ENCODE peak calls at places on chromosomes 1 and 21, in four cellular contexts. O is fibroblast of lung, D is upper lobe of right lung, Z is upper lobe of left lung. K is an unnamed sample.
A peak's percentile ranks its signal among the peaks of the same experiment; 100 is the strongest.

GRCh38 chr1:221693087-221693486 is 48.8 kb downstream of the DUSP10 start:
- DNase-seq in Z (no peak), D (no peak), O (no peak), K (no peak)

GRCh38 chr21:33817136-33817535 is 98.5 kb downstream of the ATP5PO start:
- DNase-seq in D (no peak), O (no peak), Z (no peak), K (no peak)

GRCh38 chr1:93591833-93592635 is 89.6 kb downstream of the BCAR3 start:
- DNase-seq in O (peak; percentile 24), D (peak; percentile 74), Z (peak; percentile 61), K (no peak)

GRCh38 chr1:8871539-8871935 is 6.9 kb downstream of the ENO1 start:
- DNase-seq in D (no peak), Z (peak; percentile 47), O (no peak), K (no peak)

GRCh38 chr1:79845951-79846350 is 839.4 kb upstream of the ADGRL4 start:
- DNase-seq in D (no peak), Z (no peak), O (peak; percentile 28), K (peak; percentile 10)

GRCh38 chr1:23791434-23792047 is 596 bp downstream of the LYPLA2 start:
- DNase-seq in Z (peak; percentile 65), D (peak; percentile 72), O (peak; percentile 29), K (no peak)

GRCh38 chr1:235098991-235099390 is 29.6 kb downstream of the TOMM20 start:
- DNase-seq in D (no peak), O (no peak), Z (no peak), K (no peak)

GRCh38 chr1:212749924-212750535 is 41.5 kb downstream of the NSL1 start:
- DNase-seq in Z (no peak), O (peak; percentile 62), D (no peak), K (peak; percentile 54)

GRCh38 chr1:107529511-107530149 is 388.8 kb downstream of the NTNG1 start:
- DNase-seq in O (peak; percentile 56), D (no peak), Z (no peak), K (no peak)

GRCh38 chr1:22588899-22589422 is 25.7 kb downstream of the EPHA8 start:
- DNase-seq in D (no peak), Z (no peak), O (no peak), K (no peak)

GRCh38 chr1:169779970-169780369 is 14.7 kb downstream of the METTL18 start:
- DNase-seq in D (no peak), Z (no peak), O (peak; percentile 81), K (peak; percentile 15)

GRCh38 chr1:5093042-5093441 is 438.6 kb downstream of the AJAP1 start:
- DNase-seq in D (no peak), Z (no peak), O (no peak), K (no peak)

GRCh38 chr1:66436378-66437135 is 97.4 kb upstream of the SGIP1 start:
- DNase-seq in O (peak; percentile 86), Z (no peak), D (no peak), K (peak; percentile 41)

GRCh38 chr1:160420881-160421842 is 20.8 kb downstream of the VANGL2 start:
- DNase-seq in D (no peak), O (no peak), Z (no peak), K (no peak)

GRCh38 chr1:24190970-24191570 is 4.0 kb upstream of the IFNLR1 start:
- DNase-seq in Z (no peak), O (no peak), D (no peak), K (no peak)

GRCh38 chr1:165897326-165898303 is 70.2 kb downstream of the UCK2 start:
- DNase-seq in Z (no peak), D (no peak), O (peak; percentile 34), K (no peak)

GRCh38 chr1:190169311-190170067 is 308.2 kb downstream of the BRINP3 start:
- DNase-seq in D (no peak), O (peak; percentile 88), Z (no peak), K (peak; percentile 24)

GRCh38 chr1:44436401-44437394 is 31.6 kb downstream of the RNF220 start:
- DNase-seq in Z (peak; percentile 67), O (no peak), D (no peak), K (no peak)

GRCh38 chr1:10624256-10625050 is 149.7 kb downstream of the PEX14 start:
- DNase-seq in D (peak; percentile 55), O (no peak), Z (peak; percentile 7), K (no peak)

GRCh38 chr1:12296623-12297022 is 66.8 kb downstream of the VPS13D start:
- DNase-seq in O (peak; percentile 87), D (no peak), Z (no peak), K (no peak)

GRCh38 chr1:7808253-7808844 is 24.3 kb downstream of the PER3 start:
- DNase-seq in Z (no peak), D (no peak), O (peak; percentile 42), K (no peak)

GRCh38 chr1:175493999-175494336 is 249.4 kb downstream of the TNR start:
- DNase-seq in D (no peak), Z (no peak), O (no peak), K (no peak)

GRCh38 chr1:155694167-155694566 is 5.3 kb downstream of the DAP3 start:
- DNase-seq in Z (no peak), O (no peak), D (no peak), K (no peak)

GRCh38 chr1:229349463-229350385 is 6.9 kb upstream of the CCSAP start:
- DNase-seq in D (no peak), Z (no peak), O (no peak), K (no peak)

GRCh38 chr1:202323731-202324130 is 18.0 kb downstream of the UBE2T start:
- DNase-seq in D (no peak), Z (no peak), O (no peak), K (no peak)

GRCh38 chr1:60920561-60920960 is 161.8 kb upstream of the NFIA start:
- DNase-seq in Z (no peak), D (no peak), O (no peak), K (no peak)

GRCh38 chr1:183093821-183094287 is 70.6 kb downstream of the LAMC1 start:
- DNase-seq in O (peak; percentile 83), D (no peak), Z (no peak), K (no peak)

GRCh38 chr1:4702927-4703326 is 48.5 kb downstream of the AJAP1 start:
- DNase-seq in Z (no peak), O (peak; percentile 56), D (no peak), K (no peak)

DNA sequence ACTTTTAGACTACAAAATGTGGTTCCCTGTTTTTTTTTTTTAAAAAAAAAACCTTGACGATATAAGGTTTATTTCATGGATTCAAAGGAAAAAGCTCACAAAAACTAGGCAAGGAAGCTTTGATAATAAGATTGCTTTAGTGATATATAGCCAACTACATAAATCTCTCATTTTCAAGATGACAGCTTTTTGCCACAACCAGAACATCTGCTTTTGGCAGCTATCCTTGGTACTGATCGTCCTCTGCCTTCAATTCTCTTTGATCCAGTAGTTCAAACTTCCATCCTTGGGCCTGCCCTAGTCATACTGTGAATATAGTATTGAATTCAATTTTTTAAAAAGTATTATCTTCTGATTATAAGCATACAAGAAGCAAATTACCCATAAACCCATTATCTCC is 72.9 kb upstream of the CD53 start:
- DNase-seq in Z (no peak), D (no peak), O (no peak), K (no peak)
- H3K9me3 ChIP-seq in Z (no peaks in the 10 kb centered on the region), D (no peaks in the 10 kb centered on the region), O (no peaks in the 10 kb centered on the region), K (no peaks in the 10 kb centered on the region)

GRCh38 chr21:42523211-42523610 is 9.6 kb downstream of the SLC37A1 start:
- DNase-seq in O (no peak), D (no peak), Z (peak; percentile 20), K (no peak)

GRCh38 chr21:42521384-42521783 is 7.7 kb downstream of the SLC37A1 start:
- DNase-seq in Z (no peak), D (no peak), O (no peak), K (no peak)

GRCh38 chr21:42521805-42522204 is 8.2 kb downstream of the SLC37A1 start:
- DNase-seq in D (no peak), Z (no peak), O (no peak), K (no peak)

GRCh38 chr21:42522771-42523170 is 9.1 kb downstream of the SLC37A1 start:
- DNase-seq in Z (peak; percentile 18), D (no peak), O (no peak), K (no peak)

GRCh38 chr21:42522271-42522670 is 8.6 kb downstream of the SLC37A1 start:
- DNase-seq in D (no peak), O (no peak), Z (no peak), K (no peak)
- H3K27ac ChIP-seq in D (no peak overlapping the region), O (no peak overlapping the region), Z (no peak overlapping the region), K (no peak overlapping the region)

DNA sequence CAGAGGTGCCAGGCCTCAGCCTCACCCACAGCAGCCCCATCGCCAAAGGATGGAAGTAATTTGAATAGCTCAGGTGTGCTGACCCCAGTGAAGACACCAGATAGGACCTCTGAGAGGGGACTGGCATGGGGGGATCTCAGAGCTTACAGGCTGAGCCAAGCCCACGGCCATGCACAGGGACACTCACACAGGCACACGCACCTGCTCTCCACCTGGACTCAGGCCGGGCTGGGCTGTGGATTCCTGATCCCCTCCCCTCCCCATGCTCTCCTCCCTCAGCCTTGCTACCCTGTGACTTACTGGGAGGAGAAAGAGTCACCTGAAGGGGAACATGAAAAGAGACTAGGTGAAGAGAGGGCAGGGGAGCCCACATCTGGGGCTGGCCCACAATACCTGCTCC is 15.0 kb downstream of the NPR1 start:
- DNase-seq in Z (no peak), O (no peak), D (no peak), K (no peak)
- H3K9me3 ChIP-seq in Z (no peaks in the 10 kb centered on the region), O (no peaks in the 10 kb centered on the region), D (no peaks in the 10 kb centered on the region), K (no peaks in the 10 kb centered on the region)

GRCh38 chr1:116911166-116911553 is 1.4 kb downstream of the PTGFRN start:
- DNase-seq in D (no peak), O (no peak), Z (no peak), K (no peak)
- H3K27ac ChIP-seq in D (no peak overlapping the region), O (no peak overlapping the region), Z (no peak overlapping the region), K (no peak overlapping the region)

GRCh38 chr1:239221656-239222055 is 164.7 kb upstream of the CHRM3 start:
- DNase-seq in D (no peak), O (no peak), Z (no peak), K (no peak)

GRCh38 chr1:239224100-239224499 is 162.3 kb upstream of the CHRM3 start:
- DNase-seq in Z (no peak), O (no peak), D (no peak), K (no peak)

GRCh38 chr1:239222999-239223398 is 163.4 kb upstream of the CHRM3 start:
- DNase-seq in Z (no peak), O (no peak), D (no peak), K (no peak)

GRCh38 chr1:239228451-239228850 is 157.9 kb upstream of the CHRM3 start:
- DNase-seq in D (no peak), O (no peak), Z (no peak), K (no peak)

DNA sequence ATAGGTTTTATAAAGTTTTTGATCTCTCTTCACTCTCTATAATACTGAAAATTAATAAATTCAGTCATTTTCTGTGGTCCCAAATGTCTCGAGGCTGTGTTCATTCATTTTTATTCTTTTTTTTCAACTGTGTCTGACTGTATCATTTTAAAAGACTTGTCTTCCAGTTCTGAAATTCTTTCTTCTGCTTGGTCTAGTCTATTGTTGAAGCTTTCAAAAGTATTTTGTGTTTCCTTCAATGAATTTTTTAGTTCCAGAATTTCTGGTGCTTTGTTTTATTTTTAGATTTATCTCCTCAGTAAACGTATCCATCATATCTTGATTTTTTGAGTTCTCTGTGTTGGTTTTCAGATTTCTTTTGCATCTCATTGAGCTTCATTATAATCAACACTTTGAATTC is 161.0 kb upstream of the CHRM3 start:
- DNase-seq in D (no peak), Z (no peak), O (no peak), K (no peak)
- H3K9me3 ChIP-seq in D (no peaks in the 10 kb centered on the region), Z (peaks cover 6% of the 10 kb centered on the region), O (no peaks in the 10 kb centered on the region), K (peaks cover 10% of the 10 kb centered on the region)

GRCh38 chr1:63322248-63322943 is at the start of gene FOXD3:
- DNase-seq in D (peak; percentile 79), O (no peak), Z (peak; percentile 68), K (no peak)
- H3K27ac ChIP-seq in D (no peak within 1 kb of the TSS), O (no peak within 1 kb of the TSS), Z (no peak within 1 kb of the TSS), K (no peak within 1 kb of the TSS)